ENCODE peak calls at places on chromosomes 2 and 18, in five cellular contexts. Z is PC-9, Q is HS-27A, G is NCI-H774, M is NCI-H2171 treated with DMSO at 0.1 percent for 48 hours. E is an unnamed sample.

GRCh38 chr18:11387880-11388279 is 221.5 kb upstream of the SLC35G4 start:
- DNase-seq in Z (no peak), Q (peak), G (no peak), M (peak), E (no peak)

GRCh38 chr2:212520340-212520739 is 18.3 kb downstream of the ERBB4 start:
- DNase-seq in Z (no peak), Q (no peak), G (no peak), M (peak), E (no peak)

GRCh38 chr18:2955966-2956521 is 56.9 kb downstream of the LPIN2 start:
- DNase-seq in Z (no peak), Q (no peak), G (no peak), M (no peak), E (no peak)

GRCh38 chr2:213696427-213696826 is 412.2 kb downstream of the SPAG16 start:
- DNase-seq in Z (no peak), Q (no peak), G (no peak), M (no peak), E (no peak)

GRCh38 chr2:117972466-117973123 is 41.3 kb downstream of the CCDC93 start:
- DNase-seq in Z (peak), Q (no peak), G (no peak), M (no peak), E (no peak)

GRCh38 chr2:24730481-24730880 is 62.7 kb downstream of the PTRHD1 start:
- DNase-seq in Z (no peak), Q (no peak), G (no peak), M (no peak), E (no peak)

GRCh38 chr18:36496022-36496421 is 198.5 kb downstream of the FHOD3 start:
- DNase-seq in Z (no peak), Q (no peak), G (no peak), M (no peak), E (no peak)

GRCh38 chr2:79982445-79982844 is 322.1 kb downstream of the LRRTM1 start:
- DNase-seq in Z (no peak), Q (no peak), G (no peak), M (no peak), E (no peak)

GRCh38 chr18:12606592-12607315 is 51.2 kb downstream of the SPIRE1 start:
- DNase-seq in Z (peak), Q (no peak), G (no peak), M (no peak), E (no peak)

GRCh38 chr2:76978064-76978463 is 544.1 kb downstream of the LRRTM4 start:
- DNase-seq in Z (peak), Q (no peak), G (no peak), M (no peak), E (no peak)

GRCh38 chr2:229343661-229344060 is 72.6 kb upstream of the PID1 start:
- DNase-seq in Z (no peak), Q (no peak), G (no peak), M (no peak), E (no peak)

GRCh38 chr2:15943378-15943851 is 3.1 kb downstream of the MYCN start:
- DNase-seq in Z (no peak), Q (no peak), G (no peak), M (peak), E (no peak)

E was measured in keratinocyte.